ENCODE peak calls at places on chromosomes 7 and 10, in six cellular contexts. One of them, this sample, is unnamed. For H3K36me3 and H3K4me1, the result is how much of the 10 kb centered on the place peaks cover.

GRCh38 chr7:26515462-26515861 is 223.8 kb downstream of the SNX10 start:
- DNase-seq in endothelial cell of umbilical vein: no peak
- DNase-seq in gastrocnemius medialis: no peak
- DNase-seq in mammary epithelial cell: peak
- DNase-seq in fibroblast of lung: no peak
- DNase-seq in SJCRH30: no peak
- DNase-seq in this sample: no peak

GRCh38 chr10:384538-385305 is 249.5 kb downstream of the ZMYND11 start:
- DNase-seq in endothelial cell of umbilical vein: no peak
- DNase-seq in gastrocnemius medialis: no peak
- DNase-seq in mammary epithelial cell: no peak
- DNase-seq in fibroblast of lung: no peak
- DNase-seq in SJCRH30: no peak
- DNase-seq in this sample: no peak

GRCh38 chr10:76306859-76307258 is 875.4 kb downstream of the LRMDA start:
- DNase-seq in endothelial cell of umbilical vein: no peak
- DNase-seq in gastrocnemius medialis: no peak
- DNase-seq in mammary epithelial cell: no peak
- DNase-seq in fibroblast of lung: peak
- DNase-seq in SJCRH30: no peak
- DNase-seq in this sample: no peak

GRCh38 chr10:34489436-34489835 is 325.7 kb downstream of the PARD3 start:
- DNase-seq in endothelial cell of umbilical vein: no peak
- DNase-seq in gastrocnemius medialis: no peak
- DNase-seq in mammary epithelial cell: no peak
- DNase-seq in fibroblast of lung: no peak
- DNase-seq in SJCRH30: no peak
- DNase-seq in this sample: no peak

GRCh38 chr10:45464958-45465567 is 91.0 kb downstream of the ALOX5 start:
- DNase-seq in endothelial cell of umbilical vein: peak
- DNase-seq in gastrocnemius medialis: peak
- DNase-seq in mammary epithelial cell: peak
- DNase-seq in fibroblast of lung: peak
- DNase-seq in SJCRH30: peak
- DNase-seq in this sample: peak

GRCh38 chr7:157027568-157028527 is 17.4 kb upstream of the MNX1 start:
- DNase-seq in endothelial cell of umbilical vein: no peak
- DNase-seq in gastrocnemius medialis: no peak
- DNase-seq in mammary epithelial cell: peak
- DNase-seq in fibroblast of lung: no peak
- DNase-seq in SJCRH30: no peak
- DNase-seq in this sample: no peak

GRCh38 chr7:47759056-47759706 is 177.3 kb upstream of the TNS3 start:
- DNase-seq in endothelial cell of umbilical vein: no peak
- DNase-seq in gastrocnemius medialis: no peak
- DNase-seq in mammary epithelial cell: peak
- DNase-seq in fibroblast of lung: peak
- DNase-seq in SJCRH30: no peak
- DNase-seq in this sample: no peak

GRCh38 chr7:151244156-151244870 is 4.2 kb downstream of the SMARCD3 start:
- DNase-seq in endothelial cell of umbilical vein: peak
- DNase-seq in gastrocnemius medialis: peak
- DNase-seq in mammary epithelial cell: peak
- DNase-seq in fibroblast of lung: peak
- DNase-seq in SJCRH30: peak
- DNase-seq in this sample: peak

GRCh38 chr7:1666251-1666778 is 3.8 kb upstream of the ELFN1 start:
- DNase-seq in endothelial cell of umbilical vein: no peak
- DNase-seq in gastrocnemius medialis: peak
- DNase-seq in mammary epithelial cell: no peak
- DNase-seq in fibroblast of lung: no peak
- DNase-seq in SJCRH30: no peak
- DNase-seq in this sample: peak

GRCh38 chr10:81600185-81600584 is 274.8 kb upstream of the NRG3 start:
- DNase-seq in endothelial cell of umbilical vein: peak
- DNase-seq in gastrocnemius medialis: no peak
- DNase-seq in mammary epithelial cell: peak
- DNase-seq in fibroblast of lung: no peak
- DNase-seq in SJCRH30: no peak
- DNase-seq in this sample: no peak

GRCh38 chr7:125195156-125195555 is 265.5 kb upstream of the POT1 start:
- DNase-seq in endothelial cell of umbilical vein: no peak
- DNase-seq in gastrocnemius medialis: no peak
- DNase-seq in mammary epithelial cell: peak
- DNase-seq in fibroblast of lung: no peak
- DNase-seq in SJCRH30: no peak
- DNase-seq in this sample: no peak

GRCh38 chr10:1874533-1874932 is 137.2 kb upstream of the ADARB2 start:
- DNase-seq in endothelial cell of umbilical vein: no peak
- DNase-seq in gastrocnemius medialis: no peak
- DNase-seq in mammary epithelial cell: no peak
- DNase-seq in fibroblast of lung: no peak
- DNase-seq in SJCRH30: no peak
- DNase-seq in this sample: no peak

GRCh38 chr10:13633689-13634088 is 46.9 kb downstream of the PRPF18 start:
- DNase-seq in endothelial cell of umbilical vein: no peak
- DNase-seq in gastrocnemius medialis: peak
- DNase-seq in mammary epithelial cell: no peak
- DNase-seq in fibroblast of lung: peak
- DNase-seq in SJCRH30: no peak
- DNase-seq in this sample: no peak

GRCh38 chr7:25856056-25856780 is 295.8 kb upstream of the NFE2L3 start:
- DNase-seq in endothelial cell of umbilical vein: no peak
- DNase-seq in gastrocnemius medialis: peak
- DNase-seq in mammary epithelial cell: no peak
- DNase-seq in fibroblast of lung: peak
- DNase-seq in SJCRH30: peak
- DNase-seq in this sample: no peak

GRCh38 chr10:109343293-109343692 is 580.0 kb downstream of the XPNPEP1 start:
- DNase-seq in endothelial cell of umbilical vein: no peak
- DNase-seq in gastrocnemius medialis: no peak
- DNase-seq in mammary epithelial cell: peak
- DNase-seq in fibroblast of lung: no peak
- DNase-seq in SJCRH30: peak
- DNase-seq in this sample: no peak

DNA sequence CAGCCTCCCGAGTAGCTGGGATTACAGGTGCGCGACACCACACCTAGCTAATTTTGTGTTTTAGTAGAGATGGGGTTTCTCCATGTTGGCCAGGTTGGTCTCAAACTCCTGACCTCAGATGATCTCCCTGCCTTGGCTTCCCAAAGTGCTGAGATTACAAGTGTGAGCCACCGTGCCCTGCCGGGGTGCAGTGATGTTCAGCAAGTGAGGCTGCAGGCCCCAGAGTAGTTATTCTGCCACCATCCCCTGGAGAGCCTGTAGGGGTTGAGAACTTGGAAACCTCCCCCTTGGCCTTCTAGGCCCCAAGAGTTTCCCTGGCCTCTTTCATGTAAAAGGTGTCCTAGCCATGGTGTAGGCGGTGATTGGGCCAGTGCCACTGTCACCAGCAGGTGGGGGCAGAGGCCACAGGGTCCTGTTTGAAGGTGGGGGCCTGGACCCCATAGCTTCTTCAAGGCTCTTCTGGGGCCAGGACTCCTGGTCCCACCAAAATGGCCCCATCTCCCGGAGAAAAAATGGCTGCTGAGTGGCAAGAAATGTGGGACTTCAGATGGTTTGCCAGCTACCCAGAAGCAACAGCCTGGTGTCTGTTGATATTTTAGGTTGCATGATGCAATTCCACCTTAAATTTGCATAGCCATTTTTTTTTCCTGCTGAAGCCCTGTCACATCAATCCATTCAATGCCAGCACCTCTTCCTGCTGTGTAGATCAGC is 25.5 kb upstream of the INMT start:
- DNase-seq in endothelial cell of umbilical vein: no peak
- DNase-seq in gastrocnemius medialis: no peak
- DNase-seq in mammary epithelial cell: no peak
- DNase-seq in fibroblast of lung: no peak
- DNase-seq in SJCRH30: no peak
- DNase-seq in this sample: no peak
- H3K27ac ChIP-seq in endothelial cell of umbilical vein: no peak
- H3K27ac ChIP-seq in gastrocnemius medialis: no peak
- H3K27ac ChIP-seq in mammary epithelial cell: no peak
- H3K27ac ChIP-seq in fibroblast of lung: no peak
- H3K27ac ChIP-seq in SJCRH30: no peak
- H3K27ac ChIP-seq in this sample: peak

GRCh38 chr7:101207459-101207858 is 6.6 kb upstream of the MOGAT3 start:
- DNase-seq in endothelial cell of umbilical vein: no peak
- DNase-seq in gastrocnemius medialis: no peak
- DNase-seq in mammary epithelial cell: no peak
- DNase-seq in fibroblast of lung: no peak
- DNase-seq in SJCRH30: no peak
- DNase-seq in this sample: no peak

GRCh38 chr7:101208794-101209193 is 8.0 kb upstream of the MOGAT3 start:
- DNase-seq in endothelial cell of umbilical vein: no peak
- DNase-seq in gastrocnemius medialis: no peak
- DNase-seq in mammary epithelial cell: no peak
- DNase-seq in fibroblast of lung: no peak
- DNase-seq in SJCRH30: no peak
- DNase-seq in this sample: no peak

GRCh38 chr7:101210143-101210542 is 7.2 kb downstream of the PLOD3 start:
- DNase-seq in endothelial cell of umbilical vein: no peak
- DNase-seq in gastrocnemius medialis: no peak
- DNase-seq in mammary epithelial cell: no peak
- DNase-seq in fibroblast of lung: no peak
- DNase-seq in SJCRH30: no peak
- DNase-seq in this sample: no peak

GRCh38 chr7:101205901-101206664 is 5.2 kb upstream of the MOGAT3 start:
- DNase-seq in endothelial cell of umbilical vein: no peak
- DNase-seq in gastrocnemius medialis: no peak
- DNase-seq in mammary epithelial cell: no peak
- DNase-seq in fibroblast of lung: no peak
- DNase-seq in SJCRH30: no peak
- DNase-seq in this sample: no peak

DNA sequence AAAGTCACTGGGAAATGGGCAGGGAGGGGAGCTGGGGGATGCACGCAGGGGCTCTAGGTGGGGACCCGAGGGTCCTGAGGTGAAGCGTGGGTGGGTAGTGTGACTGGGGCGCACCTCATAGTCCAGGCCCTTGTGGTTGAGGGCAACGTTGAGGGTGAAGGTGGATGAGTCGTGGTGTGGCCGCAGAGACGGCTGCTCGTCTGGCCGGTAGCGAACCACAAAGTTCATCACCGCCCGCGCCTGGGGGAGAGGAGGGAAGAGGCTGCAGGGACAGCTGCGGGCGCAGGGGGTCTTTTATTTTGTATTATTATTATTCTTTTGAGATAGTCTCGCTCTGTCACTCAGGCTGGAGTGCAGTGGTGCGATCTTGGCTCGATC is 5.8 kb upstream of the MOGAT3 start:
- DNase-seq in endothelial cell of umbilical vein: no peak
- DNase-seq in gastrocnemius medialis: no peak
- DNase-seq in mammary epithelial cell: no peak
- DNase-seq in fibroblast of lung: no peak
- DNase-seq in SJCRH30: no peak
- DNase-seq in this sample: no peak
- H3K36me3 ChIP-seq in endothelial cell of umbilical vein: under half
- H3K36me3 ChIP-seq in gastrocnemius medialis: under half
- H3K36me3 ChIP-seq in mammary epithelial cell: under half
- H3K36me3 ChIP-seq in fibroblast of lung: under half
- H3K36me3 ChIP-seq in SJCRH30: under half
- H3K36me3 ChIP-seq in this sample: under half

GRCh38 chr7:21777916-21778315 is 167.8 kb downstream of the CDCA7L start:
- DNase-seq in endothelial cell of umbilical vein: no peak
- DNase-seq in gastrocnemius medialis: no peak
- DNase-seq in mammary epithelial cell: no peak
- DNase-seq in fibroblast of lung: no peak
- DNase-seq in SJCRH30: no peak
- DNase-seq in this sample: no peak

GRCh38 chr7:21784989-21785388 is 160.7 kb downstream of the CDCA7L start:
- DNase-seq in endothelial cell of umbilical vein: no peak
- DNase-seq in gastrocnemius medialis: no peak
- DNase-seq in mammary epithelial cell: no peak
- DNase-seq in fibroblast of lung: no peak
- DNase-seq in SJCRH30: no peak
- DNase-seq in this sample: no peak

GRCh38 chr7:21782996-21783395 is 162.7 kb downstream of the CDCA7L start:
- DNase-seq in endothelial cell of umbilical vein: no peak
- DNase-seq in gastrocnemius medialis: no peak
- DNase-seq in mammary epithelial cell: no peak
- DNase-seq in fibroblast of lung: no peak
- DNase-seq in SJCRH30: no peak
- DNase-seq in this sample: no peak
- H3K4me1 ChIP-seq in endothelial cell of umbilical vein: under half
- H3K4me1 ChIP-seq in gastrocnemius medialis: under half
- H3K4me1 ChIP-seq in mammary epithelial cell: under half
- H3K4me1 ChIP-seq in fibroblast of lung: under half
- H3K4me1 ChIP-seq in SJCRH30: under half
- H3K4me1 ChIP-seq in this sample: under half

DNA sequence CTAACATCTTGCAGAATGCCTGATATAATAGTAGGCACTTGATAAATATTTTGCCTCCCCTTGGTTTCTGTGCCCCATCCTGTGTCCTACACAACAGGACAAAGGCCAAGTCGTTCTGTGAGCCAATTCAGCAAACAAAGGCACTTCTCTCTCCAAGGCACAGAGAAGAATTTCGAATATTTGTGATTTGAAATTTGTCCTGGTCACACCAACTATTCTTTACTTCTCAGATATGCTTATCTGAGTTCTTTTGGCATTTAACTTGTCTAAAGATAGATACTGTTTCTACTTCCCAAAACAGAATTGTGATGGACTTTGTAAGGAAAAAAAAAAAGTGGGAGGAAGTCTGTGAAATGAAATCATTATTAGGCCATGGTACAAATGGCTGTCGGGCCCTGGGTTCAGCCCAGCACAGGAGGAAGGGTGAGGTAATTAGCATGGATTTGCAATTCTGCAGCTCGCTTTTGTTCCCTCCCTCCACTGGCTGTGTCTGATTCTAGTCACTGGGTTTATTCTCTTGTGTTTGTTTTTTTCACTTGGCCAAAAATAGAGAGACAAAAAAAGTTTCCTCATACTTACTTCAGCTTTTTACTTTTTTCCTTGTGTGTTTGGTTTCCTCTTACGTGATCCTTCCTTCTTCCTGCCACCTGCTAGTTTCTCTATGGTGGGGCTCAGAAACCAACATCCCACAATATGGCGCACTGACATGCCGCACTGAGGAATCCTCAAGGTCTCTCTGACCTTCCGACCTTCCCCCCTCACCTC is 108.2 kb upstream of the MKLN1 start:
- DNase-seq in endothelial cell of umbilical vein: no peak
- DNase-seq in gastrocnemius medialis: peak
- DNase-seq in mammary epithelial cell: no peak
- DNase-seq in fibroblast of lung: no peak
- DNase-seq in SJCRH30: no peak
- DNase-seq in this sample: peak
- H3K27ac ChIP-seq in endothelial cell of umbilical vein: no peak
- H3K27ac ChIP-seq in gastrocnemius medialis: peak
- H3K27ac ChIP-seq in mammary epithelial cell: no peak
- H3K27ac ChIP-seq in fibroblast of lung: no peak
- H3K27ac ChIP-seq in SJCRH30: no peak
- H3K27ac ChIP-seq in this sample: peak

DNA sequence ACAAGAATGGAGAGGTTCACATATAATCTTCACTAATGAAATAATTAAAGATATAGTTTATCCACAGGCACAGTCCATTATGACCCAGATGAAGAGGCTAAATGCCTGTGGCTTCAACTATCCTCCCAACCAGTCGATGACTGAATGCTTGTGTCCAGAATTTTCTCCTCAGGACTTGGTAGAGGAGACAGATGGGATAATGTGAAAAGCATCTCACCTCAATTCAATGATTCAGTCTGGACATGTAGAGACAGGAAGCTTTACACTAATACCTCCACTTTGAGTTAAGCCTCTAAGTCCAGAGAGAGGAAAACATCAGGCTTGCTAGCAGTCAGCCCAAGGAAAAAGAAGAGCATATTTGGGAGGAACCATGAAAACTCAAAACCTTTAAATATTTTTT is 59.1 kb upstream of the COL1A2 start:
- DNase-seq in endothelial cell of umbilical vein: no peak
- DNase-seq in gastrocnemius medialis: no peak
- DNase-seq in mammary epithelial cell: peak
- DNase-seq in fibroblast of lung: no peak
- DNase-seq in SJCRH30: no peak
- DNase-seq in this sample: no peak
- H3K36me3 ChIP-seq in endothelial cell of umbilical vein: under half
- H3K36me3 ChIP-seq in gastrocnemius medialis: under half
- H3K36me3 ChIP-seq in mammary epithelial cell: under half
- H3K36me3 ChIP-seq in fibroblast of lung: under half
- H3K36me3 ChIP-seq in SJCRH30: under half
- H3K36me3 ChIP-seq in this sample: under half